ENCODE peak calls at places on chromosome 5, in eight cellular contexts. One of them, this sample, is unnamed.

GRCh38 chr5:92927291-92927778 is 653.7 kb downstream of the NR2F1-AS1 start:
- DNase-seq in NCI-H2081: peak
- DNase-seq in heart left ventricle: no peak
- DNase-seq in GM12865: no peak
- DNase-seq in HFFc6: no peak
- DNase-seq in left colon: no peak
- DNase-seq in NCI-H2029 treated with DMSO at 0.1 percent for 48 hours: no peak
- DNase-seq in sciatic nerve: no peak
- DNase-seq in this sample: peak

GRCh38 chr5:132221781-132222648 is 5.6 kb downstream of the P4HA2 start:
- DNase-seq in left colon: peak
- DNase-seq in GM12865: no peak
- DNase-seq in NCI-H2081: no peak
- DNase-seq in heart left ventricle: peak
- DNase-seq in sciatic nerve: peak
- DNase-seq in NCI-H2029 treated with DMSO at 0.1 percent for 48 hours: no peak
- DNase-seq in HFFc6: peak
- DNase-seq in this sample: peak

GRCh38 chr5:107930891-107931290 is 260.2 kb upstream of the EFNA5 start:
- DNase-seq in NCI-H2029 treated with DMSO at 0.1 percent for 48 hours: no peak
- DNase-seq in GM12865: no peak
- DNase-seq in left colon: no peak
- DNase-seq in sciatic nerve: no peak
- DNase-seq in NCI-H2081: no peak
- DNase-seq in HFFc6: no peak
- DNase-seq in heart left ventricle: no peak
- DNase-seq in this sample: no peak

GRCh38 chr5:606061-606460 is 6.1 kb upstream of the CEP72 start:
- DNase-seq in HFFc6: no peak
- DNase-seq in GM12865: no peak
- DNase-seq in sciatic nerve: no peak
- DNase-seq in NCI-H2029 treated with DMSO at 0.1 percent for 48 hours: no peak
- DNase-seq in heart left ventricle: no peak
- DNase-seq in left colon: peak
- DNase-seq in NCI-H2081: no peak
- DNase-seq in this sample: no peak

GRCh38 chr5:10233505-10233904 is 16.2 kb downstream of the ATPSCKMT start:
- DNase-seq in NCI-H2029 treated with DMSO at 0.1 percent for 48 hours: no peak
- DNase-seq in NCI-H2081: peak
- DNase-seq in GM12865: no peak
- DNase-seq in sciatic nerve: no peak
- DNase-seq in heart left ventricle: no peak
- DNase-seq in HFFc6: peak
- DNase-seq in left colon: no peak
- DNase-seq in this sample: peak

GRCh38 chr5:9707766-9708462 is 77.8 kb upstream of the TAS2R1 start:
- DNase-seq in heart left ventricle: no peak
- DNase-seq in sciatic nerve: no peak
- DNase-seq in GM12865: no peak
- DNase-seq in NCI-H2081: no peak
- DNase-seq in NCI-H2029 treated with DMSO at 0.1 percent for 48 hours: no peak
- DNase-seq in HFFc6: peak
- DNase-seq in left colon: no peak
- DNase-seq in this sample: no peak

GRCh38 chr5:97560176-97560993 is 377.3 kb upstream of the RIOK2 start:
- DNase-seq in HFFc6: no peak
- DNase-seq in NCI-H2029 treated with DMSO at 0.1 percent for 48 hours: no peak
- DNase-seq in GM12865: no peak
- DNase-seq in NCI-H2081: no peak
- DNase-seq in sciatic nerve: no peak
- DNase-seq in heart left ventricle: no peak
- DNase-seq in left colon: no peak
- DNase-seq in this sample: no peak

GRCh38 chr5:160774646-160775313 is 77.2 kb downstream of the ATP10B start:
- DNase-seq in NCI-H2029 treated with DMSO at 0.1 percent for 48 hours: no peak
- DNase-seq in heart left ventricle: no peak
- DNase-seq in left colon: no peak
- DNase-seq in NCI-H2081: no peak
- DNase-seq in sciatic nerve: no peak
- DNase-seq in GM12865: no peak
- DNase-seq in HFFc6: no peak
- DNase-seq in this sample: no peak

GRCh38 chr5:17129093-17129492 is 88.3 kb upstream of the BASP1 start:
- DNase-seq in GM12865: no peak
- DNase-seq in HFFc6: no peak
- DNase-seq in left colon: no peak
- DNase-seq in sciatic nerve: no peak
- DNase-seq in heart left ventricle: no peak
- DNase-seq in NCI-H2029 treated with DMSO at 0.1 percent for 48 hours: no peak
- DNase-seq in NCI-H2081: no peak
- DNase-seq in this sample: no peak

GRCh38 chr5:135400866-135401265 is 1.8 kb upstream of the MACROH2A1 start:
- DNase-seq in NCI-H2081: no peak
- DNase-seq in NCI-H2029 treated with DMSO at 0.1 percent for 48 hours: no peak
- DNase-seq in HFFc6: no peak
- DNase-seq in heart left ventricle: no peak
- DNase-seq in left colon: no peak
- DNase-seq in sciatic nerve: no peak
- DNase-seq in GM12865: no peak
- DNase-seq in this sample: no peak

GRCh38 chr5:9046756-9047481 is 499.0 kb downstream of the SEMA5A start:
- DNase-seq in NCI-H2029 treated with DMSO at 0.1 percent for 48 hours: no peak
- DNase-seq in sciatic nerve: no peak
- DNase-seq in HFFc6: peak
- DNase-seq in GM12865: no peak
- DNase-seq in heart left ventricle: no peak
- DNase-seq in NCI-H2081: no peak
- DNase-seq in left colon: no peak
- DNase-seq in this sample: peak

GRCh38 chr5:74641014-74641777 is 668 bp upstream of the ENC1 start:
- DNase-seq in HFFc6: peak
- DNase-seq in left colon: peak
- DNase-seq in NCI-H2081: no peak
- DNase-seq in NCI-H2029 treated with DMSO at 0.1 percent for 48 hours: no peak
- DNase-seq in heart left ventricle: peak
- DNase-seq in sciatic nerve: peak
- DNase-seq in GM12865: peak
- DNase-seq in this sample: peak

GRCh38 chr5:34639852-34640626 is 16.1 kb upstream of the RAI14 start:
- DNase-seq in heart left ventricle: no peak
- DNase-seq in GM12865: no peak
- DNase-seq in left colon: no peak
- DNase-seq in NCI-H2081: no peak
- DNase-seq in sciatic nerve: no peak
- DNase-seq in NCI-H2029 treated with DMSO at 0.1 percent for 48 hours: no peak
- DNase-seq in HFFc6: peak
- DNase-seq in this sample: peak

GRCh38 chr5:93267276-93267675 is 313.7 kb downstream of the NR2F1-AS1 start:
- DNase-seq in HFFc6: no peak
- DNase-seq in GM12865: no peak
- DNase-seq in heart left ventricle: no peak
- DNase-seq in NCI-H2081: no peak
- DNase-seq in sciatic nerve: no peak
- DNase-seq in left colon: no peak
- DNase-seq in NCI-H2029 treated with DMSO at 0.1 percent for 48 hours: no peak
- DNase-seq in this sample: no peak

GRCh38 chr5:159638481-159638880 is 277.8 kb upstream of the ADRA1B start:
- DNase-seq in NCI-H2029 treated with DMSO at 0.1 percent for 48 hours: no peak
- DNase-seq in NCI-H2081: no peak
- DNase-seq in sciatic nerve: no peak
- DNase-seq in heart left ventricle: no peak
- DNase-seq in HFFc6: no peak
- DNase-seq in left colon: no peak
- DNase-seq in GM12865: no peak
- DNase-seq in this sample: no peak

GRCh38 chr5:85838781-85839180 is 779.0 kb upstream of the COX7C start:
- DNase-seq in NCI-H2081: no peak
- DNase-seq in GM12865: no peak
- DNase-seq in HFFc6: no peak
- DNase-seq in heart left ventricle: no peak
- DNase-seq in NCI-H2029 treated with DMSO at 0.1 percent for 48 hours: no peak
- DNase-seq in left colon: no peak
- DNase-seq in sciatic nerve: no peak
- DNase-seq in this sample: no peak

GRCh38 chr5:39570418-39571027 is 145.7 kb upstream of the DAB2 start:
- DNase-seq in NCI-H2029 treated with DMSO at 0.1 percent for 48 hours: no peak
- DNase-seq in NCI-H2081: peak
- DNase-seq in HFFc6: peak
- DNase-seq in heart left ventricle: no peak
- DNase-seq in GM12865: peak
- DNase-seq in sciatic nerve: no peak
- DNase-seq in left colon: no peak
- DNase-seq in this sample: peak

GRCh38 chr5:118692811-118693342 is 295.5 kb downstream of the DTWD2 start:
- DNase-seq in NCI-H2029 treated with DMSO at 0.1 percent for 48 hours: no peak
- DNase-seq in GM12865: peak
- DNase-seq in sciatic nerve: no peak
- DNase-seq in NCI-H2081: peak
- DNase-seq in HFFc6: no peak
- DNase-seq in heart left ventricle: no peak
- DNase-seq in left colon: no peak
- DNase-seq in this sample: no peak

GRCh38 chr5:114055318-114055788 is 306.5 kb upstream of the KCNN2 start:
- DNase-seq in heart left ventricle: peak
- DNase-seq in HFFc6: peak
- DNase-seq in NCI-H2029 treated with DMSO at 0.1 percent for 48 hours: no peak
- DNase-seq in left colon: peak
- DNase-seq in NCI-H2081: peak
- DNase-seq in GM12865: no peak
- DNase-seq in sciatic nerve: no peak
- DNase-seq in this sample: peak

GRCh38 chr5:79147076-79147475 is 35.5 kb downstream of the BHMT start:
- DNase-seq in GM12865: no peak
- DNase-seq in NCI-H2081: no peak
- DNase-seq in NCI-H2029 treated with DMSO at 0.1 percent for 48 hours: no peak
- DNase-seq in left colon: no peak
- DNase-seq in sciatic nerve: no peak
- DNase-seq in heart left ventricle: no peak
- DNase-seq in HFFc6: no peak
- DNase-seq in this sample: no peak

GRCh38 chr5:132003170-132003744 is 8.2 kb downstream of the ACSL6 start:
- DNase-seq in sciatic nerve: no peak
- DNase-seq in HFFc6: no peak
- DNase-seq in NCI-H2081: no peak
- DNase-seq in NCI-H2029 treated with DMSO at 0.1 percent for 48 hours: no peak
- DNase-seq in GM12865: no peak
- DNase-seq in heart left ventricle: peak
- DNase-seq in left colon: no peak
- DNase-seq in this sample: peak

GRCh38 chr5:39520232-39520572 is 95.4 kb upstream of the DAB2 start:
- DNase-seq in NCI-H2081: no peak
- DNase-seq in heart left ventricle: no peak
- DNase-seq in GM12865: no peak
- DNase-seq in left colon: no peak
- DNase-seq in HFFc6: peak
- DNase-seq in sciatic nerve: no peak
- DNase-seq in NCI-H2029 treated with DMSO at 0.1 percent for 48 hours: no peak
- DNase-seq in this sample: peak

GRCh38 chr5:14959443-14960119 is 88.0 kb upstream of the ANKH start:
- DNase-seq in HFFc6: no peak
- DNase-seq in NCI-H2081: no peak
- DNase-seq in NCI-H2029 treated with DMSO at 0.1 percent for 48 hours: no peak
- DNase-seq in sciatic nerve: no peak
- DNase-seq in GM12865: no peak
- DNase-seq in heart left ventricle: no peak
- DNase-seq in left colon: no peak
- DNase-seq in this sample: no peak

GRCh38 chr5:160036243-160036642 is 27.3 kb downstream of the TTC1 start:
- DNase-seq in left colon: no peak
- DNase-seq in heart left ventricle: no peak
- DNase-seq in HFFc6: no peak
- DNase-seq in GM12865: no peak
- DNase-seq in NCI-H2081: no peak
- DNase-seq in sciatic nerve: no peak
- DNase-seq in NCI-H2029 treated with DMSO at 0.1 percent for 48 hours: no peak
- DNase-seq in this sample: no peak